ENCODE peak calls at places on chromosome 18, in four cellular contexts. One of them, this sample, is unnamed.

GRCh38 chr18:44779893-44780292 is 99.2 kb downstream of the SETBP1 start:
- DNase-seq in OCI-LY7: no peak
- DNase-seq in left lung: no peak
- DNase-seq in upper lobe of right lung: no peak
- DNase-seq in this sample: no peak

GRCh38 chr18:21741511-21742322 is 1.1 kb downstream of the MIB1 start:
- DNase-seq in OCI-LY7: peak; percentile 47
- DNase-seq in left lung: peak; percentile 58
- DNase-seq in upper lobe of right lung: peak; percentile 78
- DNase-seq in this sample: no peak

GRCh38 chr18:36194719-36195315 is 7.5 kb downstream of the MOCOS start:
- DNase-seq in OCI-LY7: no peak
- DNase-seq in left lung: no peak
- DNase-seq in upper lobe of right lung: no peak
- DNase-seq in this sample: no peak

GRCh38 chr18:68648191-68648590 is 66.7 kb downstream of the TMX3 start:
- DNase-seq in OCI-LY7: no peak
- DNase-seq in left lung: no peak
- DNase-seq in upper lobe of right lung: no peak
- DNase-seq in this sample: no peak

GRCh38 chr18:33584845-33585775 is 7.1 kb downstream of the ASXL3 start:
- DNase-seq in OCI-LY7: no peak
- DNase-seq in left lung: no peak
- DNase-seq in upper lobe of right lung: no peak
- DNase-seq in this sample: no peak

GRCh38 chr18:10661333-10661732 is 135.5 kb downstream of the NAPG start:
- DNase-seq in OCI-LY7: no peak
- DNase-seq in left lung: no peak
- DNase-seq in upper lobe of right lung: no peak
- DNase-seq in this sample: no peak

GRCh38 chr18:23541349-23542093 is 38.2 kb downstream of the RMC1 start:
- DNase-seq in OCI-LY7: no peak
- DNase-seq in left lung: no peak
- DNase-seq in upper lobe of right lung: no peak
- DNase-seq in this sample: no peak

GRCh38 chr18:67615876-67616275 is 99.4 kb upstream of the DSEL start:
- DNase-seq in OCI-LY7: no peak
- DNase-seq in left lung: no peak
- DNase-seq in upper lobe of right lung: no peak
- DNase-seq in this sample: no peak

GRCh38 chr18:78571063-78571785 is 408.4 kb upstream of the SALL3 start:
- DNase-seq in OCI-LY7: no peak
- DNase-seq in left lung: no peak
- DNase-seq in upper lobe of right lung: no peak
- DNase-seq in this sample: no peak

GRCh38 chr18:63299837-63300787 is 19.5 kb downstream of the BCL2 start:
- DNase-seq in OCI-LY7: no peak
- DNase-seq in left lung: no peak
- DNase-seq in upper lobe of right lung: no peak
- DNase-seq in this sample: no peak

GRCh38 chr18:49917742-49918141 is 104.4 kb upstream of the ACAA2 start:
- DNase-seq in OCI-LY7: no peak
- DNase-seq in left lung: no peak
- DNase-seq in upper lobe of right lung: no peak
- DNase-seq in this sample: no peak

DNA sequence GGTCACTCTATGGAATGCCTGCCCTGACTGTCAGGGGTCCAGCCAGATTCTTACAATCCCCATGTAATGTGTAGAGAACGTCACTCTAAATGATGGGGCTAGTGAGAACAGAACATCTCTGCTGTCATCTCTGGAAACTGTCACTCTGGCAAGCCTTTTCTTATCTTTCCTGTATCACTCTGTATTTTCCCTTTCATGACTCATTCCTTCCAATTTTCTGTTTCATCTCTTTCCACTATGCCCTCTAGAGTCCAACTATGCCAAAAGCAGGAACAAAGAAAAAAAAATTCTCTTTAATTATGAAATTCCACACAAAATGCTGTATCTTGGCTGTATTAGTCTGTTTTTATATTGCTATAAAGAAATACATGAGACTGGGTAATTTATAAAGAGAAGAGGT is 608.8 kb downstream of the ADCYAP1 start:
- DNase-seq in OCI-LY7: no peak
- DNase-seq in left lung: no peak
- DNase-seq in upper lobe of right lung: no peak
- DNase-seq in this sample: no peak
- TF ChIP-seq CTCF in OCI-LY7: no peak
- TF ChIP-seq CTCF in left lung: no peak
- TF ChIP-seq CTCF in upper lobe of right lung: no peak
- TF ChIP-seq CTCF in this sample: no peak

DNA sequence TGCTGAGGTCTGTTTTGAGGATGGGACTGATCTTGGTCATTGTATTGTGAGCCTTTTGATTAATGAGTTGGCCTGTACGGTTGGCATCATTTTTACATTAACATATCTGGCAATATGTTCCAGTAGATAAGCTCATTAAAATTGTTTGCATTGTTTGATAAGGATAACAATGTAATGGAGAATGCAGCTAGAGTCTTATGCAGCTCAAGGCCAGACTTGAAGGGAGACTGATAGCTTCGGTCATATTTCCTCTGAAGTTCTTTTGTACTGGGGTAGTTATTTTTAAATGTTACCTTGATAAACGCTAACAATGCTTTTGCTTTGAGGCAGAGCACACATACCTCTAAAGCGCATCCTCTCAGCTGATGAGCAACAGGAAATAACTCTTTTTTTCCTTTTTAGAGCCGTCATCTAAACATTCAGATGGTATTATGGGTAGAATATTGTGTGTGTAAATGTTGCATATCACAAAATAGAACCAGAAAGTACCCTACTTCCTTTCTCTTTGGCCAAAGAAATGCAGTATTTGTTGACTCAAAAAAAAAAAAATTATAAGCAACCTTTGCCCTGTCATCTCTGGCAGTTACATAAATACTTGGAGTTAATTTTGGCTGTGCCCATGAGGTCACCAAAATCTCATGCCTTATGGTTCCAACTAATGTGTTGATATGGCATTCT is 1.3 kb downstream of the MAPRE2 start:
- DNase-seq in OCI-LY7: peak; percentile 41
- DNase-seq in left lung: no peak
- DNase-seq in upper lobe of right lung: no peak
- DNase-seq in this sample: no peak
- TF ChIP-seq CTCF in OCI-LY7: no peak
- TF ChIP-seq CTCF in left lung: no peak
- TF ChIP-seq CTCF in upper lobe of right lung: no peak
- TF ChIP-seq CTCF in this sample: no peak

GRCh38 chr18:5238371-5238758 is 41.3 kb upstream of the AKAIN1 start:
- DNase-seq in OCI-LY7: peak; percentile 60
- DNase-seq in left lung: peak; percentile 39
- DNase-seq in upper lobe of right lung: peak; percentile 78
- DNase-seq in this sample: no peak

GRCh38 chr18:5237083-5237722 is 40.1 kb upstream of the AKAIN1 start:
- DNase-seq in OCI-LY7: peak; percentile 19
- DNase-seq in left lung: no peak
- DNase-seq in upper lobe of right lung: no peak
- DNase-seq in this sample: no peak

GRCh38 chr18:5239447-5239846 is 42.4 kb upstream of the AKAIN1 start:
- DNase-seq in OCI-LY7: no peak
- DNase-seq in left lung: no peak
- DNase-seq in upper lobe of right lung: no peak
- DNase-seq in this sample: no peak

GRCh38 chr18:5237723-5238370 is 40.8 kb upstream of the AKAIN1 start:
- DNase-seq in OCI-LY7: peak; percentile 89
- DNase-seq in left lung: peak; percentile 86
- DNase-seq in upper lobe of right lung: peak; percentile 95
- DNase-seq in this sample: peak; percentile 89
- TF ChIP-seq CTCF in OCI-LY7: peak; percentile 40
- TF ChIP-seq CTCF in left lung: peak; percentile 13
- TF ChIP-seq CTCF in upper lobe of right lung: peak; percentile 38
- TF ChIP-seq CTCF in this sample: peak; percentile 11

DNA sequence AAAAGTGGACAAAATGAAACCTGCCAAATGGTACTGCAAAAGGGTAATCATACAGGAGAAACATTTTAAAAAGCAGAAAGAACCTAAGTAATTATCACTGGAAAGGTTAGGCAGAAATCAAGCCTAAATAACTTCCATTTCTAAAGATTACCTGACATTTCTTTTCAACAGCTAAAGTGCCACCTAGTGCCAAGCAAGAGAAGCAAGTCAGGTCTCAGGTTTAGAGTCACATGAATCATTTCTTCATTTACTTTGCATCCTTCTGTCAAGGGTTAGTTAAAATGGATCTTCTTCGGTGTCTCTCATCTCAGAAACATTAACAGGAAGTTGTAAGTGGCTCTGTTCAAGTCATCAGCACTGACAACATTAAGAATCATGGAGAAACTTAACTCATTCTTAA is 90.3 kb downstream of the AKAIN1 start:
- DNase-seq in OCI-LY7: peak; percentile 24
- DNase-seq in left lung: no peak
- DNase-seq in upper lobe of right lung: no peak
- DNase-seq in this sample: no peak
- TF ChIP-seq CTCF in OCI-LY7: peak; percentile 80
- TF ChIP-seq CTCF in left lung: peak; percentile 13
- TF ChIP-seq CTCF in upper lobe of right lung: peak; percentile 14
- TF ChIP-seq CTCF in this sample: no peak

GRCh38 chr18:24544141-24544498 is 83.7 kb downstream of the HRH4 start:
- DNase-seq in OCI-LY7: peak; percentile 21
- DNase-seq in left lung: no peak
- DNase-seq in upper lobe of right lung: no peak
- DNase-seq in this sample: no peak
- TF ChIP-seq CTCF in OCI-LY7: peak; percentile 81
- TF ChIP-seq CTCF in left lung: peak; percentile 22
- TF ChIP-seq CTCF in upper lobe of right lung: peak; percentile 30
- TF ChIP-seq CTCF in this sample: no peak

GRCh38 chr18:48007955-48008701 is 77.7 kb upstream of the SMAD2 start:
- DNase-seq in OCI-LY7: no peak
- DNase-seq in left lung: peak; percentile 81
- DNase-seq in upper lobe of right lung: peak; percentile 88
- DNase-seq in this sample: peak; percentile 39
- TF ChIP-seq CTCF in OCI-LY7: no peak
- TF ChIP-seq CTCF in left lung: peak; percentile 62
- TF ChIP-seq CTCF in upper lobe of right lung: peak; percentile 56
- TF ChIP-seq CTCF in this sample: peak; percentile 83

This sample was measured in natural killer cell.